ENCODE peak calls at places on chromosomes 13 and 19, in eight cellular contexts. C is activated naive CD8-positive, alpha-beta T cell treated with anti-CD3 and anti-CD28 coated beads, Interleukin-2, amount 50 U/mL, for 24 hours; H is dorsolateral prefrontal cortex; G is A549; S is iris pigment epithelial cell; N is AG10803; X is NCI-H1092; A is GM03348. D is an unnamed sample.

GRCh38 chr13:48600374-48601364 is 53.1 kb upstream of the CYSLTR2 start:
- DNase-seq in H (no peak), C (no peak), X (no peak), S (peak), G (no peak), A (peak), N (peak), D (no peak)

GRCh38 chr13:42392706-42393572 is 121.0 kb downstream of the AKAP11 start:
- DNase-seq in A (no peak), C (no peak), X (no peak), G (no peak), H (no peak), N (no peak), S (peak), D (peak)

GRCh38 chr19:40576181-40576584 is 490 bp upstream of the SHKBP1 start:
- DNase-seq in X (no peak), N (no peak), S (no peak), A (no peak), C (peak), G (no peak), H (no peak), D (no peak)

GRCh38 chr13:92952161-92952560 is 274.4 kb upstream of the GPC6 start:
- DNase-seq in H (no peak), X (no peak), S (no peak), C (no peak), G (no peak), A (no peak), N (no peak), D (no peak)

GRCh38 chr19:48964205-48965032 is 690 bp upstream of the FTL start:
- DNase-seq in H (no peak), G (peak), N (peak), S (peak), X (no peak), C (no peak), A (peak), D (no peak)

GRCh38 chr19:6108721-6109633 is 1.3 kb downstream of the RFX2 start:
- DNase-seq in A (peak), S (peak), G (no peak), H (no peak), X (no peak), C (peak), N (peak), D (peak)

GRCh38 chr13:102191951-102192461 is 209.8 kb downstream of the FGF14 start:
- DNase-seq in C (no peak), H (no peak), G (no peak), A (no peak), N (no peak), S (peak), X (no peak), D (no peak)

GRCh38 chr19:39929750-39930149 is 4.7 kb downstream of the FCGBP start:
- DNase-seq in H (no peak), N (no peak), A (no peak), X (no peak), G (no peak), S (no peak), C (no peak), D (no peak)

GRCh38 chr19:7340959-7341837 is 7.5 kb upstream of the ARHGEF18 start:
- DNase-seq in N (peak), S (peak), A (peak), X (peak), C (peak), H (peak), G (peak), D (peak)

GRCh38 chr13:28657784-28658538 is 969 bp upstream of the POMP start:
- DNase-seq in S (peak), X (no peak), G (no peak), H (no peak), N (peak), A (peak), C (no peak), D (peak)

GRCh38 chr13:64441740-64442139 is 2788.4 kb downstream of the PCDH9 start:
- DNase-seq in A (no peak), X (no peak), C (no peak), S (no peak), H (no peak), G (no peak), N (no peak), D (no peak)

GRCh38 chr19:10339380-10339960 is at the start of gene ICAM3:
- DNase-seq in H (no peak), S (no peak), X (no peak), C (peak), A (no peak), G (no peak), N (no peak), D (peak)

GRCh38 chr19:4638828-4639530 is at the start of gene TNFAIP8L1:
- DNase-seq in C (peak), N (peak), S (peak), G (peak), X (peak), A (peak), H (peak), D (peak)

GRCh38 chr19:35332817-35333216 is 3.8 kb downstream of the CD22 start:
- DNase-seq in G (no peak), C (peak), S (no peak), H (no peak), A (no peak), X (no peak), N (no peak), D (peak)

GRCh38 chr13:81017525-81018152 is 676.7 kb upstream of the SPRY2 start:
- DNase-seq in S (peak), A (peak), C (no peak), G (peak), N (peak), H (no peak), X (peak), D (peak)

GRCh38 chr13:48567521-48568331 is 34.8 kb upstream of the RCBTB2 start:
- DNase-seq in H (no peak), G (no peak), N (peak), A (peak), C (no peak), X (no peak), S (peak), D (no peak)

GRCh38 chr13:106530907-106531520 is 4.4 kb downstream of the EFNB2 start:
- DNase-seq in G (no peak), X (no peak), H (no peak), N (no peak), A (no peak), S (peak), C (no peak), D (no peak)

GRCh38 chr19:38421856-38422255 is 4.2 kb downstream of the RASGRP4 start:
- DNase-seq in G (no peak), X (no peak), H (no peak), N (no peak), A (no peak), S (no peak), C (no peak), D (no peak)

GRCh38 chr19:21908066-21908465 is 72.1 kb upstream of the ZNF43 start:
- DNase-seq in X (no peak), A (no peak), C (no peak), N (no peak), S (no peak), G (no peak), H (no peak), D (no peak)

GRCh38 chr13:23703241-23703640 is 133.0 kb downstream of the TNFRSF19 start:
- DNase-seq in N (peak), C (no peak), X (no peak), G (no peak), H (no peak), S (no peak), A (peak), D (no peak)

GRCh38 chr13:104326523-104326922 is 1260.3 kb upstream of the SLC10A2 start:
- DNase-seq in A (no peak), S (no peak), N (no peak), G (no peak), H (no peak), C (no peak), X (no peak), D (no peak)

GRCh38 chr19:16338470-16339360 is 14.1 kb downstream of the KLF2 start:
- DNase-seq in A (peak), G (peak), S (peak), C (peak), H (no peak), N (peak), X (no peak), D (peak)

GRCh38 chr13:37288057-37288720 is 182.7 kb upstream of the CSNK1A1L start:
- DNase-seq in S (no peak), X (no peak), G (no peak), A (no peak), N (no peak), H (no peak), C (no peak), D (no peak)

GRCh38 chr19:30968210-30968609 is 381.0 kb downstream of the TSHZ3 start:
- DNase-seq in C (no peak), G (no peak), X (no peak), H (no peak), S (no peak), N (peak), A (no peak), D (no peak)

GRCh38 chr19:41521860-41522555 is 54.0 kb upstream of the CEACAM21 start:
- DNase-seq in H (no peak), X (no peak), G (no peak), S (no peak), N (no peak), A (no peak), C (peak), D (peak)

GRCh38 chr19:2047076-2047448 is 4.0 kb downstream of the MKNK2 start:
- DNase-seq in X (no peak), S (no peak), A (no peak), C (no peak), N (no peak), G (no peak), H (no peak), D (peak)

GRCh38 chr19:33427801-33428626 is 54.5 kb downstream of the CEBPG start:
- DNase-seq in A (no peak), C (no peak), H (no peak), S (no peak), X (no peak), G (no peak), N (no peak), D (no peak)

GRCh38 chr13:27194895-27195764 is 23.5 kb upstream of the USP12 start:
- DNase-seq in C (no peak), X (no peak), A (peak), H (no peak), S (peak), G (peak), N (peak), D (no peak)

GRCh38 chr19:1621021-1621420 is 15.8 kb upstream of the UQCR11 start:
- DNase-seq in S (no peak), X (no peak), G (no peak), C (no peak), N (no peak), A (no peak), H (no peak), D (no peak)

GRCh38 chr13:100835695-100836094 is 161.1 kb upstream of the TMTC4 start:
- DNase-seq in S (peak), G (no peak), A (no peak), N (no peak), C (no peak), H (no peak), X (no peak), D (no peak)

GRCh38 chr19:38274734-38275133 is 10.4 kb downstream of the SPINT2 start:
- DNase-seq in S (no peak), G (no peak), H (peak), N (no peak), C (no peak), A (no peak), X (no peak), D (no peak)

GRCh38 chr13:41513600-41513999 is 56.2 kb downstream of the RGCC start:
- DNase-seq in A (no peak), N (no peak), H (no peak), G (no peak), X (no peak), S (no peak), C (no peak), D (no peak)

GRCh38 chr13:114283581-114283980 is 2.2 kb downstream of the UPF3A start:
- DNase-seq in A (no peak), N (no peak), G (no peak), S (no peak), H (no peak), C (no peak), X (no peak), D (no peak)

GRCh38 chr13:34502621-34503020 is 439.4 kb upstream of the NBEA start:
- DNase-seq in X (no peak), S (no peak), G (no peak), H (no peak), C (no peak), A (no peak), N (no peak), D (no peak)

GRCh38 chr19:9075064-9075964 is 11.5 kb upstream of the OR1M1 start:
- DNase-seq in S (peak), H (peak), G (peak), N (peak), C (peak), X (no peak), A (peak), D (no peak)

GRCh38 chr13:110549795-110550160 is 11.7 kb downstream of the RAB20 start:
- DNase-seq in S (no peak), C (no peak), X (no peak), A (no peak), N (no peak), G (no peak), H (no peak), D (no peak)